ENCODE peak calls at places on chromosomes 11 and 22, in four cellular contexts. Q, S, F and L are unnamed samples.

GRCh38 chr11:73143126-73143838 is 1.2 kb upstream of the FCHSD2 start:
- DNase-seq in Q (no peak), S (peak; percentile 28), F (no peak), L (no peak)

GRCh38 chr11:81725691-81726090 is 1008.0 kb downstream of the FAM181B start:
- DNase-seq in Q (no peak), S (no peak), F (no peak), L (no peak)

GRCh38 chr11:130561441-130561881 is 113.0 kb downstream of the ADAMTS15 start:
- DNase-seq in Q (no peak), S (no peak), F (no peak), L (no peak)

GRCh38 chr11:124882339-124883071 is 15.2 kb downstream of the ROBO4 start:
- DNase-seq in Q (no peak), S (no peak), F (no peak), L (no peak)

GRCh38 chr22:27212081-27212480 is 554.7 kb downstream of the MIAT start:
- DNase-seq in Q (no peak), S (no peak), F (no peak), L (no peak)

GRCh38 chr11:412641-413119 is 2.1 kb downstream of the SIGIRR start:
- DNase-seq in Q (no peak), S (no peak), F (no peak), L (no peak)

GRCh38 chr11:43376065-43376464 is 17.3 kb downstream of the TTC17 start:
- DNase-seq in Q (no peak), S (no peak), F (no peak), L (no peak)

GRCh38 chr22:22432479-22432878 is 76.1 kb downstream of the ZNF280B start:
- DNase-seq in Q (no peak), S (no peak), F (no peak), L (no peak)

GRCh38 chr11:62508336-62509058 is 38.1 kb downstream of the AHNAK start:
- DNase-seq in Q (peak; percentile 78), S (no peak), F (no peak), L (peak; percentile 7)

GRCh38 chr22:38953577-38954413 is 3.6 kb upstream of the APOBEC3A start:
- DNase-seq in Q (no peak), S (peak; percentile 94), F (peak; percentile 74), L (peak; percentile 81)